ENCODE peak calls at places on chromosomes 3 and 15, in four cellular contexts. I, K, G and W are unnamed samples.

GRCh38 chr3:22960326-22960984 is 242.7 kb upstream of the UBE2E2 start:
- DNase-seq in K (no peak), I (peak; percentile 21), G (peak; percentile 27), W (no peak)

GRCh38 chr15:59867436-59867835 is 136.7 kb upstream of the FOXB1 start:
- DNase-seq in I (no peak), K (no peak), G (no peak), W (no peak)

GRCh38 chr3:48187579-48188265 is 495 bp downstream of the CDC25A start:
- DNase-seq in I (peak; percentile 54), G (no peak), K (peak; percentile 26), W (no peak)

GRCh38 chr3:120524171-120524923 is 71.8 kb upstream of the NDUFB4 start:
- DNase-seq in I (no peak), K (no peak), G (no peak), W (no peak)

GRCh38 chr3:94117729-94118128 is 54.9 kb downstream of the NSUN3 start:
- DNase-seq in I (no peak), G (no peak), K (no peak), W (no peak)

GRCh38 chr3:48820626-48821324 is 26.9 kb downstream of the PRKAR2A start:
- DNase-seq in G (no peak), K (no peak), I (no peak), W (no peak)

GRCh38 chr3:121660356-121661171 is at the start of gene HCLS1:
- DNase-seq in I (peak; percentile 61), K (no peak), G (peak; percentile 77), W (peak; percentile 83)

GRCh38 chr3:9248232-9249191 is 934 bp downstream of the SRGAP3 start:
- DNase-seq in I (no peak), K (no peak), G (no peak), W (no peak)

GRCh38 chr3:63387568-63387967 is 109.5 kb downstream of the SYNPR start:
- DNase-seq in G (no peak), K (no peak), I (no peak), W (no peak)

GRCh38 chr15:66864871-66865281 is 162.8 kb downstream of the SMAD6 start:
- DNase-seq in G (peak; percentile 6), I (no peak), K (no peak), W (no peak)

GRCh38 chr3:10194328-10195071 is 29.8 kb downstream of the IRAK2 start:
- DNase-seq in G (peak; percentile 64), K (no peak), I (no peak), W (peak; percentile 74)

GRCh38 chr3:123025642-123026521 is 1.7 kb downstream of the SEMA5B start:
- DNase-seq in G (no peak), I (no peak), K (no peak), W (no peak)

GRCh38 chr15:89501646-89502045 is 5.3 kb upstream of the RHCG start:
- DNase-seq in K (no peak), I (no peak), G (no peak), W (no peak)

GRCh38 chr3:109927161-109927560 is 589.8 kb upstream of the DPPA4 start:
- DNase-seq in K (no peak), G (no peak), I (no peak), W (no peak)

GRCh38 chr15:40762919-40763800 is 708 bp upstream of the GCHFR start:
- DNase-seq in G (peak; percentile 44), I (peak; percentile 60), K (no peak), W (no peak)